ENCODE peak calls at places on chromosomes 13 and 19, in seven cellular contexts. R, Z, D, I, O, K and B are unnamed samples.

GRCh38 chr13:71789952-71790351 is 77.1 kb downstream of the DACH1 start:
- DNase-seq in R (peak), Z (no peak), I (no peak), K (peak), D (peak), O (no peak), B (no peak)

GRCh38 chr13:46654956-46655726 is 102.2 kb downstream of the LRCH1 start:
- DNase-seq in R (peak), I (no peak), Z (no peak), O (no peak), K (peak), D (peak), B (no peak)

GRCh38 chr13:41019027-41019487 is at the start of gene ELF1:
- DNase-seq in I (peak), O (no peak), D (peak), R (peak), K (peak), Z (peak), B (no peak)

GRCh38 chr13:25541434-25542123 is 169.8 kb downstream of the ATP8A2 start:
- DNase-seq in K (no peak), R (no peak), Z (no peak), O (no peak), D (no peak), I (no peak), B (no peak)

GRCh38 chr13:108508263-108508662 is 121.1 kb upstream of the MYO16 start:
- DNase-seq in R (peak), D (peak), Z (no peak), K (no peak), I (no peak), O (peak), B (no peak)

GRCh38 chr13:59112375-59112774 is 1051.4 kb downstream of the DIAPH3 start:
- DNase-seq in I (peak), K (peak), R (peak), D (peak), Z (peak), O (peak), B (peak)

GRCh38 chr13:99256709-99257108 is 1.5 kb downstream of the GPR18 start:
- DNase-seq in D (peak), R (peak), K (no peak), I (no peak), Z (no peak), O (no peak), B (peak)

GRCh38 chr13:108003626-108004025 is 211.7 kb downstream of the LIG4 start:
- DNase-seq in Z (no peak), O (no peak), R (no peak), K (no peak), I (no peak), D (no peak), B (no peak)

GRCh38 chr19:48390188-48391099 is 907 bp downstream of the KDELR1 start:
- DNase-seq in O (peak), I (no peak), Z (peak), R (peak), D (peak), K (peak), B (no peak)

DNA sequence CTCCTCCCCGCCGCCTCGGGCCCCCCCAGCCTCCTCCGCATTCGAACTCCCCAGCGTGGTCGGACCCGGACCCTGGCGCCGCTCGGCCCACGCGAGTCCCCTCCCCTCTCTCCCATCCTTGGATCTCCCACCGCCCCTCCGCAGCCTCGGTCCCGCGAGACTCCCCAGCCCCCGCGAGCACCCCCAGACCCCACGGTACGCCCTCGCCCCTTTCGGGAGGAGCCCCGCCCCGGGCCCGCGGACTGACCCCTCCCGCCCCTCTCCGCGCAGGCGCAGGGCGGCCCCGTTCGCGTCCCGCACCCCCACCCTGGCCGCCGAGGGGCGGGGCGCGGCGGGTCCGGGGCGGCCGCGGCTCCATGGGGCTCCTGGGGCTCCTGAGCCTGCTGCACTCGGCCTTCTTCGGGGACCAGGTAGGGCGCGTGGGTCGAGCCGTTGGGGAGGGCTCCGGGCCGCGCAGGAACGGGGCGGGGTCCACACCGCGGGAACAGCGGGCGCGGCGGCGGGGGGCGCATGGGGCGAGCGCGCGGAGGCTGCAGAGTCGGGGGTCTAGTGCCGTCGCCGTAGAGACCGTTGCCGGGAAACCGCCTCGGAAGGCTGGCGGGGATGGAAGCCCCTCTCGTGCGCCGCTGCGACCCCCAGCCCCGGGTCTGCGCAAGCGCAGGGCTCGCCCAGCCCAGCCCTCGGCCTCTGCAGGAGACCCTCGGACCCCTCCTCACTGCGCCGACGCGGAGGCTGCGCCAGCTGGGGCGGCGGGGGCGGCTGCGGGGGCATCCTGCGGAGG is 3.8 kb upstream of the APC2 start:
- DNase-seq in D (peak), Z (no peak), K (no peak), I (no peak), O (peak), R (no peak), B (no peak)
- H3K4me3 ChIP-seq in D (peak), Z (no peak), K (no peak), I (no peak), O (peak), R (peak), B (peak)

GRCh38 chr19:54430306-54431254 is 15.3 kb downstream of the TTYH1 start:
- DNase-seq in K (peak), D (peak), R (peak), Z (no peak), I (no peak), O (peak), B (no peak)
- H3K4me3 ChIP-seq in K (no peak), D (peak), R (peak), Z (peak), I (no peak), O (peak), B (no peak)

GRCh38 chr13:113094410-113094800 is 11.2 kb upstream of the F7 start:
- DNase-seq in O (no peak), R (no peak), Z (no peak), I (no peak), K (no peak), D (no peak), B (no peak)
- H3K4me3 ChIP-seq in O (no peak), R (no peak), Z (no peak), I (no peak), K (no peak), D (no peak), B (no peak)

DNA sequence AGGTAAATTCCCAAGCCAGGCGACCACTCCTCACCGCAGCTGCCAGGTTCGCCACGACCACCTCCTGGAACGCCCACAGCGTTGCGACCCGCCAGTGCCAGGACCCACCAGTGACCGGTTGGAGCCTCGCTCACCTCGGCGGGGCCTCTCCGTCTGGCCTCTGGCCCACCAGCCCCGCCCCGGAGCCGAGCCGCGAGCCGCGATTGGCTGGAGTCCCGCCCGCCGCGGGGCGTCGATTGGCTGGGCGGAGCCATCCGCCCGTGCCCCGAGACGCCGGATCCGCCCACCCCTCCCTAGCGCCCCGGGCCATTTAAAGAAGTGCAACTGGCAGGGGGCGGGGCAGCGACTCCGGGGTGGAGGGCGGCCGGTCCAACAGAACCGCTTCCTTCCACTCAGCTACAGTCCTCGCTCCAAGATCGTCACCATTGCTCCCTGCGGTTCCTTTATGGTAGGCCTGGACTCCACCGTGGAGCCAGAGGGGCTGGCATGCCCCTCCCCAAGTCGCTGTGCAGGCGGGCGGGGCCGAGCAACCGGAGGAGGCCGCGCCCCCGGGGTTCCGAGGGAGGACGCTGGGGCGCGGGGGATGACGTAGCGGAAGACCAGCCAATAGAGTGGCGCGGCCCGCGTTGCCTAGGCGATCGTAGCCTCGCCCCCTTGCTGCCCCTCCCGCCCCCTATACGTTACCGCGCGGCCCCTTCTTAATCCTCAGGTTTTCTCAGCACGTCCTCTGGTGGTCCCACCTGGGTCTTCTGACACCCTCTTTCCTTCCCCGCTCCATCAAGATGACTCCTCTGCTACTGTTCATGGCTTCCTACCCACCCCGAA is at the start of gene SERTAD3:
- DNase-seq in Z (peak), K (peak), I (no peak), D (peak), R (peak), O (peak), B (no peak)
- H3K4me3 ChIP-seq in Z (peak), K (peak), I (peak), D (peak), R (peak), O (peak), B (peak)

DNA sequence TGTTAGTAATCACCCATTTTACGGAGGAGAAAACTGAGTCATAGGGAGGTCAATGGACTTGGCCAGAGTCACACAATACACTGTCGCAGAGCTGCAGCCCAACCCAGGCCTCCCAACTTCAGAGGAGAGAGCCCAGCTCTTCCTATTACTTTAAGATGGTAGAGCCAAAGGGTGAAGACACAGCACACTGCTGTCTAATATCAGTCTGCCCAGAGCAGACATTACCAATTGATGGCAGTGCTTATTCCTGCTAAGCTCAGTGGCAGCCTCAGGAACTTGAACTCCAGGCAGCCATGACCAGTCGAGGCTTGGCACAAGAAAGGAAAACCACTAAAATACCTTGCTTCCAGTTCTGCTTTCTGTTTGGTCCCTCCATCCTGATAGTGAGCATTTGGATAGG is 18.4 kb downstream of the TMEM150B start:
- DNase-seq in R (no peak), Z (no peak), D (no peak), K (no peak), O (no peak), I (no peak), B (no peak)
- H3K4me3 ChIP-seq in R (no peak), Z (no peak), D (no peak), K (no peak), O (no peak), I (no peak), B (no peak)

GRCh38 chr13:36412736-36413135 is 19.6 kb upstream of the CCNA1 start:
- DNase-seq in K (no peak), D (peak), Z (no peak), R (peak), O (no peak), I (no peak), B (no peak)

GRCh38 chr13:36417328-36417727 is 15.0 kb upstream of the CCNA1 start:
- DNase-seq in O (no peak), K (no peak), R (no peak), Z (no peak), I (no peak), D (no peak), B (no peak)

GRCh38 chr13:36414461-36414860 is 17.8 kb upstream of the CCNA1 start:
- DNase-seq in K (no peak), O (no peak), R (no peak), D (no peak), Z (no peak), I (no peak), B (no peak)

GRCh38 chr13:36418022-36418805 is 14.1 kb upstream of the CCNA1 start:
- DNase-seq in O (no peak), R (peak), D (peak), I (peak), K (peak), Z (no peak), B (no peak)

DNA sequence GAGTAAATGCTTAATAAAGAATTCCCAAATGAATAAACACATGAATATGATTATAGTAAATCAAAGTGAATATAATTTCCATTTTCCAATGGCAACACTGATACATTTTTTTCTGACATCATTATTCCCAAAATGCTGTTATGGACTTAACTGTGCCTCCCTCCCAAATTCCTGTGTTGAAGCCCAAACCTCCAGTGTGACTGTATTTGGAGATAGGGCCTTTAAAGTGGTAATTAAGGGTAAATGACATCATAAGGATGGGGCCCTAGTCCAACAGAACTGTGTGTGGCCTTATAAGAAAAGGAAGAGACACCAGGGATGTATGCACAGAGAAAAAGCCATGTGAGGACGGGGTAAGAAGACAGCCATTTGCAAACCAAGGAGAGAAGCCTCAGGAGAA is 19.1 kb upstream of the CCNA1 start:
- DNase-seq in O (no peak), D (no peak), K (no peak), Z (no peak), I (no peak), R (no peak), B (no peak)
- H3K4me3 ChIP-seq in O (no peak), D (no peak), K (no peak), Z (no peak), I (no peak), R (no peak), B (no peak)

GRCh38 chr19:8001995-8002849 is 3.2 kb downstream of the ELAVL1 start:
- DNase-seq in Z (peak), D (peak), R (peak), I (peak), K (peak), O (peak), B (no peak)
- H3K4me3 ChIP-seq in Z (peak), D (peak), R (peak), I (peak), K (peak), O (peak), B (peak)

GRCh38 chr19:15466851-15467733 is 2.7 kb upstream of the RASAL3 start:
- DNase-seq in R (peak), I (peak), D (no peak), Z (no peak), K (peak), O (no peak), B (no peak)

GRCh38 chr19:15467734-15468214 is 3.4 kb upstream of the RASAL3 start:
- DNase-seq in Z (no peak), O (no peak), D (no peak), K (no peak), I (no peak), R (no peak), B (no peak)

GRCh38 chr19:15461694-15462093 is 2.6 kb downstream of the RASAL3 start:
- DNase-seq in O (no peak), D (no peak), R (no peak), K (no peak), Z (no peak), I (no peak), B (no peak)

GRCh38 chr19:15463865-15464371 is 426 bp downstream of the RASAL3 start:
- DNase-seq in K (no peak), D (no peak), O (no peak), R (no peak), Z (no peak), I (no peak), B (no peak)

DNA sequence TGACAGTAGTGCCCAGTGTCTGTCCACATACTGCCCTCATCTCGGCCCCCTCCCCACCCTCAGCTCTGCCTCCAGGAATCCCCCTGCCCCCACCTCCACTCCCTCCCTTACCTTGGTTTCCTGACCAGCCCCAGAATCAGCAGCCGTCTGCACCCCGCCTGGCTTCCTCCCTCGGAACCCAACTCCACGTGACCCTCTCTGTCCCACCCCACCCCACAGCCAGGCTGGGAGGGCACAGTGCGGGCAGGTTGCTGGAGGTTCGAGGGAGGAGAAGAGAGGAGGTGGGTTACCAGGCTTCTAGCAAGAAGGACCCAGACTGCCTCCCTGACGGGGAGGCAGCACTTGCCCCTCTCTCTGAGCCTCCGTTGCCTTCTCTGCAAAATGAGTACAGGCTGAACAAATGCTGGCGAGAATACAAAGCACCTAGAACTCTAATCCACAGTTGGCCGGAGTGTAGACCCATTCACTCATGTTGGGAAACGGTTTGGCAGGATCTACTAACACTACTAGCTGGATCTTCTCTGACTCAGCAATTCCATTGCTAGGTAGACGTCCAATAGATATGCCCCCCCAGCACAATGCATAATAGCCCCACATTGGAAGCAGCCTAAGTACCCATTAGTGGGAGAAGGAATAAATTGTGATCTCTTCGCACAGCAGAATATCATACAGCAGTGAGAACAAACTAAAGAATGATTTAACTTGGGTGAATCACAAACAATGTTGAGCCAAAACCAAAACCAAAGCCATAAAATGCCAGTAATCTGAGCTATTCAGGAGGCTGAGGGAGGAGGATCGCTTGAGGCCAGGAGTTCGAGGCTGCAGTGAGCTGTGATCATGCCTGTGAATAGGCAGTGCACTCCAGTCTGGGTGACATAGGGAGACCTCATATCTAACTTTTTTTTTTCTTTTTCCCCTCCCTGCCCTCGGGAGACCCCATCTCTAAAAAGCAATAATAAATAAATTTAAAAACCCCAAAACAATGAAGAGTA is at the start of gene RASAL3:
- DNase-seq in I (no peak), K (no peak), Z (peak), D (no peak), O (no peak), R (no peak), B (no peak)
- H3K4me3 ChIP-seq in I (no peak), K (peak), Z (peak), D (no peak), O (no peak), R (no peak), B (no peak)